ENCODE peak calls at places on chromosomes 7 and 10, in four cellular contexts. Q is A549, G is HCT116, F is HepG2. S is an unnamed sample.
A peak's percentile ranks its signal among the peaks of the same experiment; 100 is the strongest.

GRCh38 chr7:51316666-51317581 is at the start of gene COBL:
- DNase-seq in Q (peak; percentile 25), G (no peak), F (no peak), S (no peak)

GRCh38 chr7:132348341-132348740 is 227.9 kb downstream of the PLXNA4 start:
- DNase-seq in Q (no peak), G (no peak), F (no peak), S (no peak)

GRCh38 chr10:22477365-22478287 is 132.3 kb downstream of the SPAG6 start:
- DNase-seq in Q (no peak), G (no peak), F (no peak), S (no peak)

GRCh38 chr10:64091889-64092288 is 570.7 kb downstream of the REEP3 start:
- DNase-seq in Q (no peak), G (no peak), F (peak; percentile 5), S (no peak)

GRCh38 chr7:31095286-31096197 is 43.4 kb downstream of the ADCYAP1R1 start:
- DNase-seq in Q (no peak), G (no peak), F (no peak), S (no peak)

GRCh38 chr7:37832194-37832593 is 16.2 kb upstream of the NME8 start:
- DNase-seq in Q (peak; percentile 8), G (no peak), F (no peak), S (no peak)

GRCh38 chr10:97336942-97337719 is 2.6 kb upstream of the FRAT2 start:
- DNase-seq in Q (no peak), G (no peak), F (no peak), S (no peak)

GRCh38 chr7:29154076-29154475 is 7.7 kb upstream of the CPVL start:
- DNase-seq in Q (no peak), G (no peak), F (no peak), S (no peak)

GRCh38 chr10:88852327-88852726 is 683 bp upstream of the ANKRD22 start:
- DNase-seq in Q (no peak), G (no peak), F (no peak), S (no peak)

GRCh38 chr10:88097092-88097894 is 233.9 kb downstream of the PTEN start:
- DNase-seq in Q (no peak), G (no peak), F (no peak), S (peak; percentile 68)

GRCh38 chr7:27670676-27671075 is 8.0 kb upstream of the HIBADH start:
- DNase-seq in Q (no peak), G (no peak), F (no peak), S (no peak)

GRCh38 chr7:66627876-66628360 is 763 bp upstream of the KCTD7 start:
- DNase-seq in Q (no peak), G (no peak), F (peak; percentile 34), S (no peak)

GRCh38 chr10:89699581-89700064 is 1.8 kb upstream of the KIF20B start:
- DNase-seq in Q (no peak), G (no peak), F (peak; percentile 95), S (no peak)

GRCh38 chr10:53003094-53003493 is 230.5 kb upstream of the MBL2 start:
- DNase-seq in Q (no peak), G (no peak), F (no peak), S (no peak)

GRCh38 chr10:44465430-44466115 is 80.7 kb upstream of the CXCL12 start:
- DNase-seq in Q (no peak), G (no peak), F (no peak), S (no peak)

GRCh38 chr10:115402690-115403089 is 309.5 kb downstream of the ATRNL1 start:
- DNase-seq in Q (no peak), G (no peak), F (no peak), S (peak; percentile 30)

GRCh38 chr10:24009115-24009514 is 199.8 kb upstream of the KIAA1217 start:
- DNase-seq in Q (no peak), G (no peak), F (no peak), S (no peak)

GRCh38 chr7:82729172-82730030 is 285.8 kb upstream of the CACNA2D1 start:
- DNase-seq in Q (peak; percentile 17), G (peak; percentile 48), F (peak; percentile 12), S (peak; percentile 60)

GRCh38 chr10:104766341-104766740 is 125.3 kb downstream of the SORCS3 start:
- DNase-seq in Q (no peak), G (peak; percentile 67), F (no peak), S (no peak)

GRCh38 chr10:24784923-24785322 is 61.2 kb upstream of the ARHGAP21 start:
- DNase-seq in Q (no peak), G (no peak), F (no peak), S (no peak)

GRCh38 chr7:71824356-71824755 is 587.8 kb downstream of the CALN1 start:
- DNase-seq in Q (no peak), G (no peak), F (no peak), S (no peak)

GRCh38 chr7:3109516-3109915 is 65.8 kb upstream of the CARD11 start:
- DNase-seq in Q (no peak), G (no peak), F (no peak), S (no peak)

GRCh38 chr10:132362151-132362611 is 30.2 kb downstream of the LRRC27 start:
- DNase-seq in Q (no peak), G (no peak), F (no peak), S (no peak)

GRCh38 chr7:132654150-132654549 is 77.9 kb upstream of the PLXNA4 start:
- DNase-seq in Q (peak; percentile 44), G (peak; percentile 4), F (no peak), S (no peak)

GRCh38 chr10:43258032-43258921 is 8.6 kb downstream of the RASGEF1A start:
- DNase-seq in Q (no peak), G (no peak), F (no peak), S (no peak)

GRCh38 chr7:4712371-4713182 is 30.5 kb downstream of the FOXK1 start:
- DNase-seq in Q (peak; percentile 88), G (no peak), F (peak; percentile 76), S (peak; percentile 36)
- TF ChIP-seq CEBPB in Q (no peak), G (no peak), F (no peak), S (no peak)

DNA sequence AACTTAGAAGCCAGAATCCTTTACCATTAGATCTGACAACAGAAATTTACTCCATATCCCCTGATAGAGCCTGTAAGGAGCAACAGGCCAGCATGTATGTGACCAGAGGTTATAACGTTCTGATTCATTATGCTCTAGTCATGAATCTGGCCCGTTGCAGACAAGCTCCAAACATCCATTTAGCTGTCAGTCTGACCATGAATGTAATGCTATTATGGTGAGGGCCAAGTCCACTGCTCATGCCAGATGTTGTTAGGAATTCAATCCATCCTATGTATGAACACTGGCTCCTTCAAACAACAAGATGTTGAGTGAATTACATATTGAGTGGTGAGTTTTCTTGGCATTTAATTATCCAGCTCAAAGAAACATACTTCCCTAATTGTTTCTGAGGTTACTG is 610.1 kb upstream of the ANKRD30A start:
- DNase-seq in Q (no peak), G (no peak), F (no peak), S (peak; percentile 56)
- TF ChIP-seq CEBPB in Q (no peak), G (no peak), F (no peak), S (no peak)

DNA sequence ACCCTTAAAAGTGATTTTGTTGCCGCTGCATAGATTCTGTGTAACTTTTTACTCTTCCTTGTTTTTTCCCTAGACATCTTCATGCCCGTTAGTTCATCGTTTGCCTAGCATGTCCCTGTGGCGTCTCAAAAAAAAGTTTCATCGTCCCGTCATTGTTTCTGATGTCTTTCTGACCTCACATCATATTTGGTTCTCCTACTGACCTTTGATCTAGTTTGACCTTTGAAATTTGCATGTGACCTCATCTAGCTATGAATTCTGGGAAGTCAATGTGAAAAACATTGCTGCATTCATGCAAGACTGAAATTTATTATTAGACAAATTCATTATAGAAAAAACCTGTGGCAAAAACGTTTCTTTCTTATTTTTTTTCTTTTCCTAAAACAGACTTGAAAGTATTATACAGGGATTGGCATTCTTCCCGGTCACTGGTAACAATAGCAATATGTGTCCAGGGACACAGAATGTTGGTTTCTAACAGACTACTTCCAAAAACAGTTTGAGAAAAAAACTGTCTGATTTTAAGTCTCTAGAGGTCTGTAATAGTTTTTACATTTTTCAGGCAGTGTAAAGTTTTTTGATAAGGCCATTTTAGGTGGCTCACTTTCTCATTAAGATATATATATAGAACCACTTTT is 280.9 kb downstream of the USP6NL start:
- DNase-seq in Q (no peak), G (no peak), F (no peak), S (no peak)
- TF ChIP-seq CEBPB in Q (no peak), G (no peak), F (no peak), S (no peak)

DNA sequence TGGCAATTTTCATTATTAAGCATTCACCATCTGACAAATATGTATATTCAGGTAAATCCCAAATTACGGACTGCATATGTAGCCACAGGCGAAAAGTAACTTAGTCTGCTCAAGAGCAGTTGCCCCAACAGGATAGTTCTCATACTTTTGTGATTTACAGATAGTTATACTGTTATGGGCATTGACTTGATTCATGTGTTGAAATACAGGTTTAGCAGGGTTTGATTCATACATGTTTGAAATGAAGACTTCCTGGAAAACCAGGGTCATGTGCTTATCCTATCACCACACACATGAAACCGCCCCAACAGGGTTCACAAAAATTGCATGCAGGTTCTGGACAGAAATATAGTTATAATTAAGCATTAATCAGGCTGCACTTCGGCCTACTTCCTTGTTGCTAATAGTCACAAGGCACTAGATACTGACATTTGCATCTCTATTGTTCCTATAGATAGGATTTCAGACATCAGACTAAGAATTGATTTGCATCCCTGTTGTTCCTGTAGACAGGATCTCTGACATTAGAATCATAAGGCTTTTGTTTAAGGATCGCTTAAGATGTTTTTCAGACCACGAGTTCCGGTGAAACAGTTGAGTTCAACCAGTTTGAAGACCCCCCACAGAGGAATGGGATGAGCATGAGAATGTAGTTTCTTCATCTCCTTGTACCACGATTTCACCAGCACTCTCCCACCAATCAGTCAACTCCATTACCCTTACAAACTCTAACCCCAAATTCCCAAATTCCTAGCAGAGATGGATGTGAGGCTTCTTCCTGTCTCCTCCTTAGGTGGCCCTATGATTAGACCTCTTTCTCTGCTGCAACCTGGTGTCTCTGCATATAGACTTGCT is 2.0 kb upstream of the ZNF398 start:
- DNase-seq in Q (no peak), G (peak; percentile 74), F (no peak), S (no peak)
- TF ChIP-seq CEBPB in Q (no peak), G (peak; percentile 62), F (no peak), S (no peak)

DNA sequence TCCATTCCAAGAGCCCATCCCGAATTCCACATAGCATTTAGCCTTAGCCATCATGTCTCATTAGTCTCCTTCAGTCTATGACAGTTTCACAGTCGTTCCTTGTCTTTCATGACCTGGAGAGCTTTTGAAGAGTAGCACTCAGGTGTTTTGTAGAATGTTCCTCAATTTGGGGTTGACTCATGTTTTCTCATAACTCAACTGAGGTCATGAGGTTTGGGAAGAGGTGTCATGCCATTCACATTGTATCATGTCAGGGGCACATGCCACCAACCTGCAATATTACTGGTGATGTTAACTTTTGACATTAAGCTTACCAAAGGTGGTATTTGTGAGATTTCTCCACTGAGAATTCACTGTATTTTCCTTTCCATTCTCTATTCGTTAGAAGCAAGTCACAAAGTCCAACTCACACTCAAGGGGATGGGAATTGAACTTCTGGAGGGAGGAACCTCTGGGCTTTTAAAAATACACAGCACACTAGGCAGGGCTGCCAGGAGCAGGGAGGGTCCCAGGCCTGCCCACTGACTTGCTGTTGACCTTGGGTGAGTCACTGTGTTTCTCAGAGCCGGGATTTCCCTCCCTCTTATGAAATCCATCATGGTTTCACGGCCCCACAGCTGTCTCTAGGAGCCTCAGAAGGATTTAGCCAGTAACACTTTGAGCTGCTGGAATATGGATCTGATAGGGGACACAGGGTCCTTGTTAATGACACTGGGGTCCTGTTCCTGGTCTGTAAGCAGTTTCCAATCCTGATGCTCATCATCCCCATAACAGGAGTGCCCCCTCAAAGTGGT is 74.4 kb upstream of the TCF7L2 start:
- DNase-seq in Q (peak; percentile 50), G (no peak), F (peak; percentile 47), S (peak; percentile 86)
- TF ChIP-seq CEBPB in Q (peak; percentile 88), G (peak; percentile 71), F (peak; percentile 28), S (peak; percentile 70)